ENCODE peak calls at places on chromosome 9, in ten cellular contexts. Z is GM23248, I is SW 1271, M is left ventricle myocardium inferior, N is fibroblast of gingiva, A is mammary epithelial cell, J is Kasumi-1, P is myocyte, W is stomach, E is mucosa of descending colon. O is an unnamed sample.

GRCh38 chr9:2145746-2146145 is 130.6 kb downstream of the SMARCA2 start:
- DNase-seq in Z (no peak), J (no peak), N (no peak), A (no peak), M (no peak), P (no peak), W (no peak), I (no peak), E (no peak), O (no peak)

GRCh38 chr9:92035687-92036410 is 79.4 kb downstream of the SPTLC1 start:
- DNase-seq in Z (peak; percentile 44), J (no peak), I (no peak), E (no peak), N (peak; percentile 94), A (no peak), M (no peak), W (no peak), P (no peak), O (no peak)

GRCh38 chr9:108860764-108861163 is 1.3 kb upstream of the ACTL7A start:
- DNase-seq in A (no peak), M (no peak), Z (no peak), E (no peak), N (no peak), P (no peak), I (no peak), W (no peak), J (no peak), O (no peak)

GRCh38 chr9:94639045-94639995 is at the start of gene FBP1:
- DNase-seq in E (peak; percentile 83), Z (peak; percentile 48), M (peak; percentile 41), J (peak; percentile 87), N (no peak), P (no peak), I (no peak), W (peak; percentile 64), A (no peak), O (peak; percentile 87)

GRCh38 chr9:114033397-114034103 is 44.5 kb downstream of the AMBP start:
- DNase-seq in Z (no peak), E (peak; percentile 48), J (peak; percentile 4), P (peak; percentile 27), I (no peak), M (no peak), N (no peak), W (no peak), A (no peak), O (no peak)

GRCh38 chr9:34332370-34332964 is 3.1 kb downstream of the NUDT2 start:
- DNase-seq in W (no peak), A (peak; percentile 54), J (peak; percentile 76), E (no peak), Z (peak; percentile 61), P (peak; percentile 58), M (no peak), I (no peak), N (peak; percentile 37), O (no peak)

GRCh38 chr9:93387791-93388190 is 63.7 kb upstream of the FAM120A start:
- DNase-seq in W (peak; percentile 35), N (no peak), Z (no peak), E (peak; percentile 69), I (no peak), M (no peak), A (peak; percentile 15), J (no peak), P (no peak), O (no peak)

GRCh38 chr9:110049699-110050450 is 158.1 kb downstream of the C9orf152 start:
- DNase-seq in J (peak; percentile 29), I (no peak), W (peak; percentile 41), P (peak; percentile 59), Z (peak; percentile 70), M (peak; percentile 44), N (no peak), E (peak; percentile 66), A (peak; percentile 40), O (peak; percentile 36)

GRCh38 chr9:33255006-33255405 is 9.5 kb downstream of the BAG1 start:
- DNase-seq in W (no peak), I (no peak), A (no peak), M (no peak), E (no peak), P (no peak), N (no peak), J (no peak), Z (no peak), O (no peak)

GRCh38 chr9:129576546-129577543 is 44.1 kb downstream of the C9orf50 start:
- DNase-seq in A (no peak), W (no peak), J (no peak), N (peak; percentile 22), M (peak; percentile 31), P (no peak), I (no peak), E (no peak), Z (peak; percentile 83), O (no peak)

GRCh38 chr9:122897969-122898368 is 7.2 kb downstream of the RC3H2 start:
- DNase-seq in W (no peak), J (no peak), P (no peak), E (no peak), N (no peak), Z (peak; percentile 70), A (peak; percentile 49), M (no peak), I (no peak), O (no peak)

GRCh38 chr9:117239428-117239827 is 175.4 kb downstream of the ASTN2 start:
- DNase-seq in M (no peak), W (no peak), N (no peak), Z (no peak), I (no peak), J (no peak), E (no peak), A (no peak), P (no peak), O (no peak)

GRCh38 chr9:121559183-121559582 is 59.5 kb upstream of the GGTA1 start:
- DNase-seq in P (no peak), I (no peak), M (no peak), J (peak; percentile 45), A (no peak), E (no peak), Z (peak; percentile 41), N (no peak), W (no peak), O (no peak)

GRCh38 chr9:77977210-77977611 is 54.4 kb downstream of the GNAQ start:
- DNase-seq in N (peak; percentile 75), E (peak; percentile 75), M (peak; percentile 62), P (peak; percentile 77), J (peak; percentile 93), Z (peak; percentile 79), A (peak; percentile 84), W (peak; percentile 66), I (no peak), O (peak; percentile 64)

GRCh38 chr9:37056521-37056920 is 22.5 kb upstream of the PAX5 start:
- DNase-seq in E (no peak), Z (no peak), W (no peak), P (no peak), M (no peak), I (no peak), J (no peak), N (no peak), A (no peak), O (no peak)

GRCh38 chr9:36995927-36996471 is 38.1 kb downstream of the PAX5 start:
- DNase-seq in P (peak; percentile 49), I (no peak), J (peak; percentile 85), A (peak; percentile 20), Z (peak; percentile 70), N (peak; percentile 18), W (peak; percentile 70), M (peak; percentile 20), E (peak; percentile 72), O (peak; percentile 85)

GRCh38 chr9:35029852-35030251 is 40.3 kb downstream of the DNAJB5 start:
- DNase-seq in E (no peak), I (no peak), N (peak; percentile 11), P (no peak), M (no peak), W (no peak), Z (no peak), A (no peak), J (no peak), O (no peak)

GRCh38 chr9:128408963-128409431 is 11.7 kb upstream of the CERCAM start:
- DNase-seq in J (no peak), M (no peak), N (no peak), W (no peak), A (no peak), Z (no peak), P (no peak), E (no peak), I (no peak), O (no peak)

GRCh38 chr9:99057665-99058625 is 47.0 kb upstream of the TGFBR1 start:
- DNase-seq in M (no peak), I (no peak), Z (peak; percentile 66), N (no peak), W (peak; percentile 59), P (peak; percentile 80), J (peak; percentile 79), A (peak; percentile 84), E (peak; percentile 36), O (peak; percentile 93)

GRCh38 chr9:130992059-130993032 is 16.6 kb upstream of the LAMC3 start:
- DNase-seq in A (no peak), I (no peak), Z (no peak), J (no peak), W (no peak), P (no peak), E (no peak), N (no peak), M (no peak), O (no peak)

GRCh38 chr9:122228906-122229837 is at the start of gene LHX6:
- DNase-seq in P (peak; percentile 36), N (no peak), Z (peak; percentile 66), A (peak; percentile 54), W (no peak), I (no peak), M (no peak), E (no peak), J (peak; percentile 11), O (no peak)

GRCh38 chr9:121359358-121360294 is 10.4 kb downstream of the STOM start:
- DNase-seq in E (no peak), P (peak; percentile 82), A (no peak), I (no peak), J (peak; percentile 76), M (no peak), Z (peak; percentile 27), N (peak; percentile 68), W (no peak), O (no peak)

GRCh38 chr9:71364196-71364955 is 243.0 kb upstream of the TRPM3 start:
- DNase-seq in M (no peak), Z (peak; percentile 62), N (no peak), P (no peak), J (no peak), W (no peak), A (peak; percentile 15), E (no peak), I (no peak), O (no peak)

GRCh38 chr9:115204827-115205506 is 87.0 kb upstream of the TNC start:
- DNase-seq in J (no peak), N (peak; percentile 32), E (no peak), I (no peak), W (no peak), A (peak; percentile 92), Z (peak; percentile 89), M (no peak), P (no peak), O (no peak)

GRCh38 chr9:18360005-18360404 is 113.9 kb upstream of the ADAMTSL1 start:
- DNase-seq in A (no peak), N (no peak), P (peak; percentile 25), Z (no peak), J (peak; percentile 12), M (no peak), E (no peak), I (no peak), W (no peak), O (no peak)

GRCh38 chr9:113155911-113156559 is 5.2 kb downstream of the SLC31A2 start:
- DNase-seq in E (no peak), A (no peak), M (no peak), N (no peak), J (peak; percentile 88), W (no peak), P (peak; percentile 71), I (no peak), Z (no peak), O (peak; percentile 23)

GRCh38 chr9:114308361-114308950 is 14.4 kb upstream of the ORM1 start:
- DNase-seq in A (no peak), N (no peak), Z (no peak), I (no peak), E (no peak), P (no peak), J (no peak), W (peak; percentile 22), M (no peak), O (peak; percentile 25)

GRCh38 chr9:114856942-114857315 is 51.1 kb upstream of the TNFSF15 start:
- DNase-seq in M (no peak), I (no peak), P (peak; percentile 78), W (no peak), A (no peak), J (no peak), E (no peak), N (no peak), Z (peak; percentile 65), O (no peak)